ENCODE peak calls at places on chromosomes 6 and 20, in five cellular contexts. Z is SK-N-SH, M is K562, J is HepG2, B is GM12878. K is an unnamed sample.
A peak's percentile ranks its signal among the peaks of the same experiment; 100 is the strongest.

GRCh38 chr6:2111162-2111677 is 134.2 kb downstream of the GMDS start:
- DNase-seq in Z (no peak), M (no peak), J (no peak), B (peak; percentile 27), K (peak; percentile 21)

GRCh38 chr6:22954749-22955385 is 385.5 kb downstream of the HDGFL1 start:
- DNase-seq in Z (no peak), M (no peak), J (peak; percentile 4), B (no peak), K (no peak)

GRCh38 chr6:34181903-34182302 is 36.0 kb upstream of the GRM4 start:
- DNase-seq in Z (no peak), M (no peak), J (no peak), B (no peak), K (no peak)

GRCh38 chr20:63086421-63087235 is 79.9 kb upstream of the BHLHE23 start:
- DNase-seq in Z (no peak), M (no peak), J (no peak), B (no peak), K (no peak)

GRCh38 chr6:25537349-25538018 is 114.5 kb upstream of the SCGN start:
- DNase-seq in Z (no peak), M (no peak), J (no peak), B (no peak), K (no peak)

GRCh38 chr6:72533601-72534000 is 88.3 kb upstream of the KCNQ5 start:
- DNase-seq in Z (no peak), M (no peak), J (no peak), B (no peak), K (no peak)

GRCh38 chr6:16669227-16669626 is 92.0 kb downstream of the ATXN1 start:
- DNase-seq in Z (no peak), M (no peak), J (peak; percentile 33), B (no peak), K (peak; percentile 38)

GRCh38 chr6:21771626-21772320 is 178.2 kb downstream of the SOX4 start:
- DNase-seq in Z (no peak), M (no peak), J (no peak), B (no peak), K (no peak)

GRCh38 chr6:42498473-42499128 is 46.9 kb upstream of the TRERF1 start:
- DNase-seq in Z (no peak), M (no peak), J (peak; percentile 66), B (no peak), K (no peak)

GRCh38 chr6:35065870-35066269 is 75.3 kb downstream of the TCP11 start:
- DNase-seq in Z (no peak), M (no peak), J (no peak), B (no peak), K (no peak)

GRCh38 chr6:32885698-32886286 is 31.8 kb downstream of the PSMB9 start:
- DNase-seq in Z (peak; percentile 50), M (peak; percentile 31), J (peak; percentile 77), B (peak; percentile 23), K (peak; percentile 72)

GRCh38 chr6:88517737-88518136 is 351.6 kb upstream of the CNR1 start:
- DNase-seq in Z (no peak), M (no peak), J (no peak), B (no peak), K (no peak)

GRCh38 chr6:122789078-122789861 is at the start of gene SMPDL3A:
- DNase-seq in Z (peak; percentile 69), M (peak; percentile 56), J (peak; percentile 76), B (no peak), K (peak; percentile 57)

GRCh38 chr6:36516991-36517390 is 30.3 kb downstream of the STK38 start:
- DNase-seq in Z (no peak), M (no peak), J (no peak), B (no peak), K (no peak)

GRCh38 chr20:57056651-57057050 is 209.8 kb downstream of the BMP7 start:
- DNase-seq in Z (no peak), M (no peak), J (no peak), B (no peak), K (no peak)

GRCh38 chr6:117681321-117681720 is 6.1 kb downstream of the NUS1 start:
- DNase-seq in Z (no peak), M (no peak), J (no peak), B (no peak), K (no peak)

GRCh38 chr20:31948008-31948407 is 3.8 kb downstream of the PDRG1 start:
- DNase-seq in Z (no peak), M (peak; percentile 51), J (no peak), B (no peak), K (no peak)

GRCh38 chr6:45431314-45432058 is 53.8 kb upstream of the SUPT3H start:
- DNase-seq in Z (no peak), M (no peak), J (no peak), B (no peak), K (no peak)
- TF ChIP-seq ZBTB33 in Z (no peak), M (no peak), J (no peak), B (no peak), K (no peak)

GRCh38 chr6:157255079-157255478 is 68.2 kb downstream of the TMEM242 start:
- DNase-seq in Z (no peak), M (no peak), J (no peak), B (no peak), K (no peak)
- TF ChIP-seq ZBTB33 in Z (no peak), M (no peak), J (no peak), B (no peak), K (no peak)

GRCh38 chr6:166476061-166476591 is 93.4 kb upstream of the MPC1 start:
- DNase-seq in Z (no peak), M (no peak), J (no peak), B (no peak), K (no peak)
- TF ChIP-seq ZBTB33 in Z (no peak), M (no peak), J (no peak), B (no peak), K (no peak)

GRCh38 chr6:30748851-30749540 is 4.6 kb upstream of the IER3 start:
- DNase-seq in Z (no peak), M (no peak), J (peak; percentile 87), B (no peak), K (no peak)
- TF ChIP-seq ZBTB33 in Z (no peak), M (no peak), J (no peak), B (no peak), K (no peak)

GRCh38 chr6:69825904-69826303 is 29.1 kb upstream of the LMBRD1 start:
- DNase-seq in Z (no peak), M (no peak), J (peak; percentile 67), B (no peak), K (no peak)

GRCh38 chr6:69832558-69832957 is 33.8 kb upstream of the COL19A1 start:
- DNase-seq in Z (no peak), M (no peak), J (no peak), B (no peak), K (no peak)

DNA sequence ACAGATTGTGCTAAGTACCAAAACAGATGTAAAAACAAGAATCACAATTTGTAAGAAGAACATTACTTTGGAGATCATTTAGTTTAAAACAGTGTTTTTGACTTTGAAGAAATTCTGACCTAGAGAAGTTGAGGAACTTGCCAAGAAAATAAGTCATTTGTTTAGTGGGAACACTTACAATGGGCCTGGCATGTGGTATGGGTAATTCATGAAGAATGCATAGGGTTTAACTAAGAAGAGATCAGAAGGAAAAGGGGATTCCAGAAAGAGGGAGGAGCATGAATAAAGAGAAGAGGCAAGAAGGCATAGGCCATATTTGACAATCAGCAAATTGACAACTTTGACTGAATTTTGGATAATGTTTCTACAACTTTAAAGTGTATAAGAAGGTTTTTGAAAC is 30.7 kb upstream of the LMBRD1 start:
- DNase-seq in Z (no peak), M (no peak), J (no peak), B (no peak), K (no peak)
- TF ChIP-seq ZBTB33 in Z (no peak), M (no peak), J (no peak), B (no peak), K (no peak)

GRCh38 chr6:139766796-139767195 is 392.3 kb upstream of the CITED2 start:
- DNase-seq in Z (no peak), M (no peak), J (no peak), B (no peak), K (no peak)

GRCh38 chr6:139763468-139764214 is 389.2 kb upstream of the CITED2 start:
- DNase-seq in Z (no peak), M (no peak), J (no peak), B (no peak), K (no peak)

GRCh38 chr6:139765825-139766285 is 391.4 kb upstream of the CITED2 start:
- DNase-seq in Z (no peak), M (no peak), J (peak; percentile 70), B (no peak), K (peak; percentile 55)

GRCh38 chr6:139764498-139764986 is 390.1 kb upstream of the CITED2 start:
- DNase-seq in Z (no peak), M (peak; percentile 36), J (peak; percentile 66), B (peak; percentile 66), K (peak; percentile 83)

DNA sequence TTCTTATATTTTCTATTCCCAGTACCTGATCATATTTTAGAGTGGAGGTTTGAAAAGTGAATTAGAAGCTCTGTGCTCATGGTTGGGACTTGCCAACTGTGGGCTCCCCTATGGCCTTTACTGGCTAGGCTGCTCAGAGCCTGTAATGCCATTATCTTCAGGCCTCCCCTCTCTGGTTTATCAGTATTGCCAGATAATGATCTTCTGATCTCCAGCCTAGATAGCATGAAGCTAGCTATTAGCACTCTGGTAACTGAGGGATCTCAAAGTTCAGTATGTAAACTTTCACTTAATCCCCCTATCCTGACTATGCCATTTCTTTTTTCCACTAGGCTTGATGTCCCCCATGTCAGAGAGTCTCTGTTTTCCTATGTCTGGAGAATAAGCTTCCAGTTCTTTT is 393.7 kb upstream of the CITED2 start:
- DNase-seq in Z (no peak), M (no peak), J (no peak), B (no peak), K (no peak)
- TF ChIP-seq ZBTB33 in Z (no peak), M (no peak), J (no peak), B (no peak), K (no peak)